ENCODE peak calls at places on chromosomes 5 and 9, in five cellular contexts. P is skeletal muscle cell, Y is psoas muscle, E is neuronal stem cell, Z is HFF-Myc. U is an unnamed sample.

GRCh38 chr9:73667749-73668148 is 516.1 kb downstream of the ANXA1 start:
- DNase-seq in E (no peak), Z (peak; percentile 5), P (no peak), Y (no peak), U (no peak)

GRCh38 chr5:37568893-37569292 is 189.8 kb downstream of the WDR70 start:
- DNase-seq in E (no peak), Y (no peak), Z (no peak), P (no peak), U (no peak)

GRCh38 chr5:61674403-61674802 is 342.3 kb downstream of the ZSWIM6 start:
- DNase-seq in Y (no peak), E (no peak), Z (no peak), P (no peak), U (no peak)

GRCh38 chr5:14872070-14872989 is 752 bp upstream of the ANKH start:
- DNase-seq in E (no peak), Y (peak; percentile 82), Z (no peak), P (no peak), U (peak; percentile 60)

GRCh38 chr5:31680528-31680927 is 41.6 kb downstream of the PDZD2 start:
- DNase-seq in Z (no peak), P (no peak), E (no peak), Y (peak; percentile 64), U (no peak)

GRCh38 chr5:36414869-36415282 is 113.2 kb upstream of the RANBP3L start:
- DNase-seq in Z (no peak), E (no peak), P (peak; percentile 39), Y (no peak), U (no peak)

GRCh38 chr5:43156388-43156787 is 35.6 kb upstream of the NIM1K start:
- DNase-seq in Z (no peak), Y (no peak), E (no peak), P (no peak), U (no peak)

GRCh38 chr9:130633336-130634190 is 30.8 kb upstream of the PRDM12 start:
- DNase-seq in Z (no peak), P (no peak), Y (peak; percentile 29), E (no peak), U (no peak)

GRCh38 chr5:173354645-173355044 is 26.4 kb upstream of the STC2 start:
- DNase-seq in Y (no peak), E (no peak), P (no peak), Z (no peak), U (no peak)

GRCh38 chr5:141420855-141421488 is at the start of gene PCDHGA11:
- DNase-seq in Y (no peak), Z (no peak), E (no peak), P (peak; percentile 36), U (no peak)
- H3K4me3 ChIP-seq in Y (peak within 1 kb of the TSS; percentile 66), Z (peak within 1 kb of the TSS; percentile 42), E (no peak within 1 kb of the TSS), P (peak within 1 kb of the TSS; percentile 60), U (no peak within 1 kb of the TSS)

GRCh38 chr9:137606734-137607138 is 1.2 kb downstream of the ARRDC1 start:
- DNase-seq in E (no peak), Z (no peak), P (no peak), Y (peak; percentile 66), U (no peak)

GRCh38 chr9:137602661-137603060 is 2.8 kb upstream of the ARRDC1 start:
- DNase-seq in E (no peak), Z (no peak), Y (no peak), P (no peak), U (no peak)

GRCh38 chr9:137605146-137606004 is at the start of gene ARRDC1:
- DNase-seq in Z (no peak), P (peak; percentile 51), Y (peak; percentile 97), E (peak; percentile 92), U (peak; percentile 44)

GRCh38 chr9:137606005-137606601 is 617 bp downstream of the ARRDC1 start:
- DNase-seq in Z (no peak), Y (peak; percentile 74), E (no peak), P (no peak), U (no peak)

DNA sequence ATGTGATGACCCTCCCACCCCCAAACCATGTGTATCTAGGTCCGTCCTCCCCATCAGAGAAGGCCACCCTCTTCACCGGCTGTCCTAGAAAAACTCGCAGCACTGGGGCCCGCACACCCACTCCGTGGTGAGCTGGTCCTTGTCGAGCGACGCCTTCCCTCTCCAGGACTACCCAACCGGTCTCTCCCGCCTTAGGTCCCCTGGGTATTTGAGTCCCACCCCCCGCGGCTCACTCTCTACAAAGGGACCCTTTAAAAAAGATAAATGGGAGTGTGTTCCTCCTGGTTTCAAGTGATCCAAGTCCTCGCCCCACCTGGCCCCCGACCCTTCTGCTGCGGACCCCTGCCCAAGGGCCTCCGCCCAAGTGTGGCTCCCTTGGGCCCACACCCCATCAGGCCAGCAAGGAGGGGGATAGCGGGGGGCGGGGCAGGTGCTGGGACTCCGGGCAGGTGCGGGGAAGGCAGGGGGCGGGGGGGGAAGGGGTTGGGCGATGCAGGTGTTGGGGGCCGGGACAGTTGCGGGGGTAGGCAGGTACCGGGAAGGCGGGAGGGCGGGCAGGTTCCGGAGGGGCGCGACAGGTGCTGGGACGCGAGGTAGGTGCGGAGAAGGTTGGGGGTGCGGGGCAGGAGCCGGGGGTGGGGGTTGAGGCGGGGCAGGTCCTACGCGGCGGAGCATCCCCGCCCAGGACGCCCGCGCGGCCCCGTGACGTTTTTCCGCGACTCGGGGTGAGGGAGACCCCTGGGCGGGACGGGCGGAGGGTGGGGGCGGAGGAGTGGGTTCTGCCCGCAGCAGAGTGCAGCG is 941 bp upstream of the ARRDC1 start:
- DNase-seq in E (no peak), Z (no peak), Y (no peak), P (no peak), U (no peak)
- H3K4me3 ChIP-seq in E (peak overlapping the region; percentile 41), Z (peak overlapping the region; percentile 24), Y (peak overlapping the region; percentile 68), P (peak overlapping the region; percentile 51), U (peak overlapping the region; percentile 14)

GRCh38 chr9:36141761-36142160 is 5.2 kb downstream of the GLIPR2 start:
- DNase-seq in E (no peak), P (no peak), Y (no peak), Z (no peak), U (no peak)

GRCh38 chr9:36141288-36141687 is 4.8 kb downstream of the GLIPR2 start:
- DNase-seq in Z (no peak), Y (no peak), P (no peak), E (no peak), U (no peak)

GRCh38 chr9:36144322-36145206 is 8.0 kb downstream of the GLIPR2 start:
- DNase-seq in E (no peak), Z (no peak), P (no peak), Y (no peak), U (no peak)

GRCh38 chr9:36142510-36143161 is 6.1 kb downstream of the GLIPR2 start:
- DNase-seq in P (no peak), Y (no peak), E (no peak), Z (no peak), U (no peak)

DNA sequence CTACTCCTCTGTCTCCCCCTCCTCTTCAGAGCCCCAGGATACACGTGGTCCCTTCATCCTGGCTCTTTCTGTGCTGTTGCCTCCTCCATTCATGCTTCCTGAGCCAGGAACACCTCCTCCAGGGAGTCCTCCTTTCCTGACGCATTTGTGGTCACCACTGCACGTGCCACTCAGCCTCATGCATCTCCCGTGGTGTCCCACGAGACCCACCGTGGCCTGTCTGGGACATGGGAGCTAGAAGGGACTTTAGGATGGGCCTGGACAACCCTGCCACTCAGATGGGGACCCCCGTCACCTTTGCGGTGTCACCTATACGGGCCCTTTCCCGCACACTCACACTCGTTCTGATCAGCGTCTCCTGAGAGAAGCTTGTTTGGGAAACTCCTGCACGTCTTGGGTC is 6.7 kb downstream of the GLIPR2 start:
- DNase-seq in Z (no peak), P (no peak), E (no peak), Y (no peak), U (no peak)
- H3K4me3 ChIP-seq in Z (no peak overlapping the region), P (no peak overlapping the region), E (no peak overlapping the region), Y (peak overlapping the region; percentile 16), U (no peak overlapping the region)

GRCh38 chr5:179729727-179730126 is 2.9 kb upstream of the MAML1 start:
- DNase-seq in Y (no peak), P (no peak), E (no peak), Z (no peak), U (no peak)

GRCh38 chr5:179729303-179729702 is 3.3 kb upstream of the MAML1 start:
- DNase-seq in Y (no peak), Z (no peak), E (no peak), P (no peak), U (no peak)

GRCh38 chr5:179731791-179732411 is 721 bp upstream of the MAML1 start:
- DNase-seq in P (peak; percentile 73), E (no peak), Y (peak; percentile 62), Z (peak; percentile 53), U (no peak)

GRCh38 chr5:179730356-179730755 is 2.3 kb upstream of the MAML1 start:
- DNase-seq in E (no peak), Z (no peak), P (no peak), Y (no peak), U (no peak)

GRCh38 chr5:179730852-179731251 is 1.8 kb upstream of the MAML1 start:
- DNase-seq in Y (no peak), E (no peak), P (no peak), Z (no peak), U (no peak)
- H3K4me3 ChIP-seq in Y (no peak overlapping the region), E (no peak overlapping the region), P (no peak overlapping the region), Z (no peak overlapping the region), U (no peak overlapping the region)

GRCh38 chr9:137199411-137200121 is 975 bp downstream of the TPRN start:
- DNase-seq in E (no peak), Y (no peak), P (no peak), Z (no peak), U (no peak)
- H3K4me3 ChIP-seq in E (peak overlapping the region; percentile 71), Y (peak overlapping the region; percentile 90), P (peak overlapping the region; percentile 50), Z (peak overlapping the region; percentile 46), U (peak overlapping the region; percentile 77)

GRCh38 chr5:72283358-72283757 is 36.7 kb downstream of the MRPS27 start:
- DNase-seq in P (no peak), Z (no peak), E (no peak), Y (no peak), U (no peak)
- H3K4me3 ChIP-seq in P (no peak overlapping the region), Z (no peak overlapping the region), E (no peak overlapping the region), Y (no peak overlapping the region), U (no peak overlapping the region)